ENCODE peak calls at places on chromosomes 6 and 20, in seven cellular contexts. L is spleen, W is lung, D is tibial nerve, T is psoas muscle, F is neuronal stem cell, E is upper lobe of right lung. Q is an unnamed sample.

GRCh38 chr6:101417899-101418298 is 24.4 kb downstream of the GRIK2 start:
- DNase-seq in L (no peak), W (no peak), D (no peak), T (no peak), F (no peak), E (no peak), Q (peak; percentile 64)

GRCh38 chr6:6758915-6759654 is 170.6 kb downstream of the LY86 start:
- DNase-seq in L (no peak), W (peak; percentile 68), D (peak; percentile 83), T (no peak), F (peak; percentile 84), E (peak; percentile 69), Q (peak; percentile 27)

GRCh38 chr6:79605968-79606764 is 25.0 kb upstream of the SH3BGRL2 start:
- DNase-seq in L (no peak), W (no peak), D (no peak), T (no peak), F (no peak), E (no peak), Q (no peak)

GRCh38 chr6:109434456-109434855 is 6.0 kb downstream of the PPIL6 start:
- DNase-seq in L (no peak), W (no peak), D (no peak), T (no peak), F (no peak), E (no peak), Q (peak; percentile 66)

GRCh38 chr6:29627762-29628418 is 5.1 kb downstream of the GABBR1 start:
- DNase-seq in L (peak; percentile 90), W (peak; percentile 53), D (peak; percentile 60), T (peak; percentile 80), F (peak; percentile 86), E (peak; percentile 78), Q (peak; percentile 90)

GRCh38 chr6:140071601-140072062 is 697.2 kb upstream of the CITED2 start:
- DNase-seq in L (no peak), W (no peak), D (no peak), T (no peak), F (no peak), E (no peak), Q (no peak)

GRCh38 chr20:15675813-15676484 is 897.3 kb downstream of the KIF16B start:
- DNase-seq in L (no peak), W (no peak), D (no peak), T (no peak), F (no peak), E (no peak), Q (no peak)

GRCh38 chr6:155882527-155883333 is 427.1 kb upstream of the NOX3 start:
- DNase-seq in L (no peak), W (no peak), D (no peak), T (no peak), F (no peak), E (no peak), Q (no peak)

GRCh38 chr6:160238786-160239751 is 19.6 kb downstream of the SLC22A2 start:
- DNase-seq in L (no peak), W (no peak), D (no peak), T (no peak), F (no peak), E (no peak), Q (no peak)

GRCh38 chr6:139017227-139017626 is 11.3 kb upstream of the ABRACL start:
- DNase-seq in L (no peak), W (no peak), D (no peak), T (no peak), F (no peak), E (no peak), Q (no peak)

GRCh38 chr6:42021847-42022754 is 28.2 kb upstream of the TAF8 start:
- DNase-seq in L (peak; percentile 84), W (no peak), D (no peak), T (no peak), F (no peak), E (no peak), Q (no peak)

GRCh38 chr20:11305406-11305805 is 612.3 kb upstream of the BTBD3 start:
- DNase-seq in L (no peak), W (no peak), D (no peak), T (no peak), F (no peak), E (no peak), Q (peak; percentile 69)

GRCh38 chr20:62835931-62836861 is 19.3 kb downstream of the COL9A3 start:
- DNase-seq in L (peak; percentile 71), W (no peak), D (no peak), T (peak; percentile 56), F (no peak), E (no peak), Q (no peak)

GRCh38 chr6:15504581-15505350 is 158.1 kb downstream of the DTNBP1 start:
- DNase-seq in L (peak; percentile 76), W (peak; percentile 36), D (peak; percentile 89), T (peak; percentile 87), F (no peak), E (peak; percentile 70), Q (peak; percentile 52)

GRCh38 chr20:2240835-2241234 is 55.0 kb upstream of the TGM3 start:
- DNase-seq in L (no peak), W (no peak), D (no peak), T (no peak), F (no peak), E (no peak), Q (no peak)

GRCh38 chr6:133198725-133199124 is 42.4 kb upstream of the EYA4 start:
- DNase-seq in L (no peak), W (no peak), D (no peak), T (no peak), F (no peak), E (no peak), Q (no peak)

GRCh38 chr6:137928286-137928685 is 61.2 kb downstream of the TNFAIP3 start:
- DNase-seq in L (peak; percentile 76), W (no peak), D (no peak), T (no peak), F (no peak), E (peak; percentile 65), Q (no peak)
- H3K4me1 ChIP-seq in L (peaks cover 35% of the 10 kb centered on the region), W (peaks cover 6% of the 10 kb centered on the region), D (no peaks in the 10 kb centered on the region), T (peaks cover 35% of the 10 kb centered on the region), F (peaks cover 8% of the 10 kb centered on the region), E (peaks cover 13% of the 10 kb centered on the region), Q (no peaks in the 10 kb centered on the region)

GRCh38 chr20:32003325-32003724 is 6.9 kb upstream of the CCM2L start:
- DNase-seq in L (no peak), W (no peak), D (no peak), T (no peak), F (no peak), E (no peak), Q (no peak)
- H3K27me3 ChIP-seq in L (no peaks in the 10 kb centered on the region), W (no peaks in the 10 kb centered on the region), D (peaks cover 3% of the 10 kb centered on the region), T (no peaks in the 10 kb centered on the region), F (no peaks in the 10 kb centered on the region), E (no peaks in the 10 kb centered on the region), Q (peaks cover 4% of the 10 kb centered on the region)

GRCh38 chr6:166253277-166254229 is 54.6 kb downstream of the PRR18 start:
- DNase-seq in L (peak; percentile 92), W (no peak), D (no peak), T (peak; percentile 58), F (peak; percentile 35), E (peak; percentile 86), Q (no peak)

GRCh38 chr6:166262738-166263515 is 45.3 kb downstream of the PRR18 start:
- DNase-seq in L (no peak), W (no peak), D (no peak), T (no peak), F (no peak), E (no peak), Q (no peak)

GRCh38 chr6:166257911-166258318 is 50.3 kb downstream of the PRR18 start:
- DNase-seq in L (no peak), W (no peak), D (no peak), T (no peak), F (no peak), E (no peak), Q (no peak)

GRCh38 chr6:166259296-166259977 is 48.8 kb downstream of the PRR18 start:
- DNase-seq in L (peak; percentile 82), W (no peak), D (peak; percentile 41), T (no peak), F (no peak), E (no peak), Q (no peak)

GRCh38 chr6:166258854-166259276 is 49.3 kb downstream of the PRR18 start:
- DNase-seq in L (peak; percentile 89), W (peak; percentile 59), D (peak; percentile 36), T (peak; percentile 65), F (no peak), E (peak; percentile 77), Q (no peak)
- H3K4me3 ChIP-seq in L (no peak overlapping the region), W (no peak overlapping the region), D (no peak overlapping the region), T (no peak overlapping the region), F (no peak overlapping the region), E (no peak overlapping the region), Q (no peak overlapping the region)

GRCh38 chr20:23085415-23086055 is 589 bp downstream of the CD93 start:
- DNase-seq in L (peak; percentile 83), W (no peak), D (no peak), T (no peak), F (no peak), E (no peak), Q (no peak)

GRCh38 chr20:23086056-23086551 is at the start of gene CD93:
- DNase-seq in L (peak; percentile 85), W (no peak), D (peak; percentile 41), T (no peak), F (no peak), E (no peak), Q (no peak)

GRCh38 chr20:23088891-23089290 is 2.8 kb upstream of the CD93 start:
- DNase-seq in L (no peak), W (no peak), D (no peak), T (no peak), F (no peak), E (no peak), Q (no peak)

GRCh38 chr20:23087587-23088275 is 1.6 kb upstream of the CD93 start:
- DNase-seq in L (no peak), W (no peak), D (no peak), T (no peak), F (no peak), E (no peak), Q (no peak)

DNA sequence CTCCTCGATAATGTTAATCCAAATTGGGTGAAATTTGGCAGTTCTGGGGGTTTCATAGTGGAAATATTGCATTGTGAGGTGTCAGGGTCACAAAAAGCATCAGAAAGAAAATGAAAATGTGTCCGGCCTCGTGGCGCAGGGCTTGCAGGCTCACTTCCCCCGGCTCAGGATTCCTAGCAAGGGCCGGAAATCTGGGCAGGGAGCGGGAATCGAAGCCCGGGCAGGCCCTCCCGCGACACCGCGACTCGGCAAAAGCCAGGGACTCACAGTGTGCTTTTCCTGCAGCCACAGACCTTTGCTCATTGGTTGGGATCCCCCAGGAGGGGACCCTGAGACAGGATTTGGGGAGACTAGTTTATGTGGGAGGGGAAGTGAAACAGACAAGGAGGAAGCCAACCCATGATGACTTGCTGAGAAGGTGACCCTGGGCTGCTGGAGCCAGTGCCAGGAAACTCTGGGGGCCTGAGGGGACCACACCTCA is 847 bp upstream of the CD93 start:
- DNase-seq in L (peak; percentile 85), W (no peak), D (no peak), T (peak; percentile 72), F (no peak), E (no peak), Q (no peak)
- H3K4me1 ChIP-seq in L (peaks cover 71% of the 10 kb centered on the region), W (peaks cover 2% of the 10 kb centered on the region), D (no peaks in the 10 kb centered on the region), T (peaks cover 2% of the 10 kb centered on the region), F (peaks cover 3% of the 10 kb centered on the region), E (peaks cover 20% of the 10 kb centered on the region), Q (no peaks in the 10 kb centered on the region)

GRCh38 chr20:36342316-36342715 is 36.2 kb downstream of the DLGAP4 start:
- DNase-seq in L (no peak), W (no peak), D (no peak), T (no peak), F (no peak), E (no peak), Q (no peak)
- H3K27me3 ChIP-seq in L (no peaks in the 10 kb centered on the region), W (peaks cover 3% of the 10 kb centered on the region), D (peaks cover 22% of the 10 kb centered on the region), T (no peaks in the 10 kb centered on the region), F (no peaks in the 10 kb centered on the region), E (peaks cover 23% of the 10 kb centered on the region), Q (no peaks in the 10 kb centered on the region)